ENCODE peak calls at places on chromosomes 3 and 15, in four cellular contexts. U, Q, D and K are unnamed samples.

GRCh38 chr3:9765865-9766264 is 3.9 kb downstream of the CAMK1 start:
- DNase-seq in Q (no peak), U (no peak), D (no peak), K (no peak)

GRCh38 chr3:105359098-105359762 is 7.5 kb upstream of the ALCAM start:
- DNase-seq in Q (no peak), D (no peak), U (no peak), K (no peak)

GRCh38 chr15:73142802-73143762 is 90.8 kb downstream of the NEO1 start:
- DNase-seq in D (no peak), U (no peak), Q (no peak), K (no peak)

GRCh38 chr3:113051827-113052226 is 61.0 kb downstream of the GTPBP8 start:
- DNase-seq in Q (no peak), D (no peak), U (peak), K (no peak)

GRCh38 chr15:33801954-33802353 is 166.3 kb upstream of the CHRM5 start:
- DNase-seq in Q (no peak), D (no peak), U (no peak), K (no peak)

GRCh38 chr15:92449476-92449875 is 55.8 kb downstream of the ST8SIA2 start:
- DNase-seq in Q (no peak), U (no peak), D (no peak), K (no peak)

GRCh38 chr3:68306571-68306970 is 625.8 kb downstream of the TAFA4 start:
- DNase-seq in Q (no peak), U (no peak), D (peak), K (no peak)

GRCh38 chr15:43828061-43828657 is 1.4 kb downstream of the WDR76 start:
- DNase-seq in Q (no peak), D (no peak), U (no peak), K (no peak)

GRCh38 chr3:41304603-41305002 is 105.3 kb downstream of the CTNNB1 start:
- DNase-seq in D (peak), U (no peak), Q (no peak), K (no peak)

GRCh38 chr3:7545334-7545733 is 684.4 kb downstream of the GRM7 start:
- DNase-seq in Q (no peak), D (no peak), U (no peak), K (no peak)

GRCh38 chr3:30221622-30222021 is 384.8 kb upstream of the TGFBR2 start:
- DNase-seq in Q (no peak), U (no peak), D (no peak), K (no peak)

GRCh38 chr15:31974855-31975421 is 55.4 kb upstream of the CHRNA7 start:
- DNase-seq in U (no peak), Q (no peak), D (peak), K (no peak)

GRCh38 chr15:58241872-58242271 is 103.7 kb downstream of the AQP9 start:
- DNase-seq in U (no peak), Q (no peak), D (no peak), K (no peak)

GRCh38 chr3:138389144-138389601 is 40.8 kb downstream of the MRAS start:
- DNase-seq in Q (no peak), U (no peak), D (no peak), K (no peak)

DNA sequence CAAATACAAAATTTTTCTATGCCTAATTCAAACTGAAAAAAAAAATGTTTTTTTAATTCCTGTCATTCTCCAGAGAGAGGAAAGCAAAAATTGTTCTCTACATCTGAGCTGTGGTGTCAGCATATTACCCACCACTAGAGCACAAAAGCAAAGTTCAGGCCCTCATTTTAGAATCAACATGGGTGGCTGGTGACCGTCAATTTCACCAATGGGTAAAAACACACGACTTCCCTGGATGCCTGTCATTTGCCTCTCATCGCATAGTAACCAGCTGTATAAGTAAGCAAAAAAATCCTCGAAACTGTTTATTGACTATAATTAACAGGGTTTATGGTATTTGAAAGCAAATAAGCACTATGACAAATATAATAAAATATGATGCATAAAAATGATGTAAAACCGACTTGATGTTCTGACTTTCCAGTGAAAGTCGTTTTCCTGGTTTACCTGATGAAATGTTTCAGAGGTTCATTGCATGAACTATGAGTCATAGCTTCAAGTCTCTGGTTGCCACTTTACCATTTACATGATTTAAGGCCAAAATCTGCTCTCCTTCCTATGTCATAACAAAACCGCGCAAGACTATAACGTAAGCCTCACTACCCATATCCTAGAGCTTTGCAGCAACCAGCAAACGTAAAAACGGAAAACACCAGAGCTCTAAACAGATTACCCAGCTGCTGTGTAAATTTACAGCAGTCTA is 60.5 kb downstream of the THBS1 start:
- DNase-seq in D (peak), U (no peak), Q (no peak), K (no peak)
- TF ChIP-seq CTCF in D (no peak), U (no peak), Q (no peak), K (no peak)

GRCh38 chr3:129359102-129359461 is 69.4 kb downstream of the EFCAB12 start:
- DNase-seq in U (no peak), D (no peak), Q (no peak), K (no peak)

GRCh38 chr3:129358177-129359101 is 70.0 kb downstream of the EFCAB12 start:
- DNase-seq in D (no peak), Q (no peak), U (no peak), K (no peak)

GRCh38 chr3:129360224-129360623 is 68.2 kb downstream of the EFCAB12 start:
- DNase-seq in Q (no peak), D (no peak), U (no peak), K (no peak)

GRCh38 chr3:129357616-129358015 is 70.8 kb downstream of the EFCAB12 start:
- DNase-seq in U (no peak), Q (no peak), D (no peak), K (no peak)

GRCh38 chr3:129360705-129361460 is 67.6 kb downstream of the EFCAB12 start:
- DNase-seq in D (no peak), U (no peak), Q (no peak), K (no peak)
- TF ChIP-seq CTCF in D (no peak), U (no peak), Q (no peak), K (no peak)

DNA sequence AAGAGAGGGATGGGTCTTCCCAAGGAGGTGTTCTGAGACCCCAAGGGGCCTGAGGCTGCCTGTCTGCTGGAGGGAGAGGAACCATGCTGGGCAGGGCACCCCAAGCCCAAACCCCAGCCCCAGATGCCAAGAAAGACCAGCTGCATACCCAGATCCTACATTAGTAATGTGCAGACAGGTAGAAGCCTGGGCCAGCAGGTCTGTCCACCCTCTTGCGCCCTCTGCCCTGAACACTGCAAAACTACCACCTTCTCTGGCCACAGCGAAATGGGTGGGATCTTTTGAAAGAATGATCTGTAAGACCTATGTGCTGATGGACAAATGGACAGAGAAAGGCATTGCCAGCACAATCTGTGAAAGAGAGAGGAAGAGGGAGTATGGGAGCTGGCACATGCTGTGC is 283.2 kb downstream of the EPHB1 start:
- DNase-seq in Q (no peak), U (no peak), D (no peak), K (no peak)
- TF ChIP-seq CTCF in Q (no peak), U (no peak), D (no peak), K (no peak)

DNA sequence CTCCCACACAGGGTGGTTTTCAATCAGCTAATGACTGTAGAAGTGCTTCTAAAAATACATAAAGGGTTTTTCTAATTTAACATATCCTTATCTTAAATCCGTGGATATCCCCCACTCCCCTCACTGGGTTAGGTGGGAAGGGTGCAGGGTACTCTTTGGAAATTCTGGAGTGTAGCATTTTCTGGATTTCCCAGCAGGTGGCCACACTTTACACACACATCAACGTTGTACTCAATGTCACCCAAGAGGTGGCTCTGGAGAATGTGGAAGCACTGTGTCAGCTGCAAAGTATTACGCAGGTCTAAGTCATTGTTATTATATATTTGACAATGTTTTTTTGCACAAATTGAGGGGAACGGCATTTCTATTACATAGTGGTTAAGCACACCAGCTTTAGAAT is 168.8 kb downstream of the CHDH start:
- DNase-seq in Q (no peak), U (no peak), D (no peak), K (no peak)
- TF ChIP-seq CTCF in Q (peak), U (no peak), D (no peak), K (no peak)